ENCODE peak calls at places on chromosomes 12 and 14, in six cellular contexts. Q, O, F, C, G and H are unnamed samples.

GRCh38 chr14:36942522-36943245 is 229.7 kb downstream of the SLC25A21 start:
- DNase-seq in Q (peak), G (no peak), O (no peak), C (no peak), F (no peak), H (no peak)

GRCh38 chr12:91109148-91109564 is 2.1 kb downstream of the LUM start:
- DNase-seq in Q (peak), O (peak), C (no peak), F (peak), G (peak), H (peak)

GRCh38 chr12:48810817-48811453 is 7.4 kb upstream of the CACNB3 start:
- DNase-seq in O (no peak), F (no peak), G (no peak), Q (peak), C (no peak), H (peak)

GRCh38 chr14:22390824-22391461 is 198.1 kb downstream of the DAD1 start:
- DNase-seq in G (no peak), O (no peak), C (no peak), F (no peak), Q (no peak), H (no peak)

GRCh38 chr12:9319044-9319841 is 111.0 kb upstream of the PZP start:
- DNase-seq in G (no peak), C (no peak), Q (no peak), O (no peak), F (no peak), H (no peak)

GRCh38 chr12:68559246-68559645 is 51.5 kb upstream of the RAP1B start:
- DNase-seq in C (no peak), Q (peak), F (no peak), O (no peak), G (no peak), H (no peak)

GRCh38 chr12:110102255-110102654 is 21.9 kb upstream of the IFT81 start:
- DNase-seq in C (no peak), F (peak), O (no peak), G (no peak), Q (peak), H (no peak)

GRCh38 chr14:50750323-50750722 is 80.6 kb downstream of the NIN start:
- DNase-seq in F (no peak), C (no peak), O (no peak), Q (no peak), G (no peak), H (no peak)

GRCh38 chr14:54979039-54979438 is 47.9 kb downstream of the WDHD1 start:
- DNase-seq in Q (no peak), G (no peak), F (no peak), C (no peak), O (no peak), H (no peak)

GRCh38 chr12:66538970-66539369 is 139.9 kb downstream of the GRIP1 start:
- DNase-seq in G (no peak), Q (no peak), F (peak), C (no peak), O (no peak), H (no peak)

GRCh38 chr12:93742086-93742934 is 65.1 kb downstream of the CRADD start:
- DNase-seq in G (peak), F (peak), C (no peak), O (peak), Q (peak), H (peak)

GRCh38 chr14:55482936-55483605 is 42.7 kb upstream of the TBPL2 start:
- DNase-seq in C (no peak), F (no peak), O (no peak), Q (no peak), G (no peak), H (no peak)

GRCh38 chr12:124289634-124290600 is 5.0 kb upstream of the RFLNA start:
- DNase-seq in F (no peak), Q (peak), C (no peak), G (no peak), O (no peak), H (no peak)

GRCh38 chr12:111780615-111781014 is 13.9 kb downstream of the ALDH2 start:
- DNase-seq in G (peak), C (no peak), O (no peak), Q (no peak), F (no peak), H (no peak)

GRCh38 chr12:111775205-111776193 is 8.8 kb downstream of the ALDH2 start:
- DNase-seq in F (no peak), Q (peak), G (peak), C (no peak), O (peak), H (peak)

GRCh38 chr12:111780166-111780565 is 13.4 kb downstream of the ALDH2 start:
- DNase-seq in C (no peak), F (no peak), Q (no peak), G (peak), O (no peak), H (no peak)

GRCh38 chr12:111776836-111777344 is 10.2 kb downstream of the ALDH2 start:
- DNase-seq in Q (peak), O (no peak), F (no peak), G (no peak), C (no peak), H (no peak)

DNA sequence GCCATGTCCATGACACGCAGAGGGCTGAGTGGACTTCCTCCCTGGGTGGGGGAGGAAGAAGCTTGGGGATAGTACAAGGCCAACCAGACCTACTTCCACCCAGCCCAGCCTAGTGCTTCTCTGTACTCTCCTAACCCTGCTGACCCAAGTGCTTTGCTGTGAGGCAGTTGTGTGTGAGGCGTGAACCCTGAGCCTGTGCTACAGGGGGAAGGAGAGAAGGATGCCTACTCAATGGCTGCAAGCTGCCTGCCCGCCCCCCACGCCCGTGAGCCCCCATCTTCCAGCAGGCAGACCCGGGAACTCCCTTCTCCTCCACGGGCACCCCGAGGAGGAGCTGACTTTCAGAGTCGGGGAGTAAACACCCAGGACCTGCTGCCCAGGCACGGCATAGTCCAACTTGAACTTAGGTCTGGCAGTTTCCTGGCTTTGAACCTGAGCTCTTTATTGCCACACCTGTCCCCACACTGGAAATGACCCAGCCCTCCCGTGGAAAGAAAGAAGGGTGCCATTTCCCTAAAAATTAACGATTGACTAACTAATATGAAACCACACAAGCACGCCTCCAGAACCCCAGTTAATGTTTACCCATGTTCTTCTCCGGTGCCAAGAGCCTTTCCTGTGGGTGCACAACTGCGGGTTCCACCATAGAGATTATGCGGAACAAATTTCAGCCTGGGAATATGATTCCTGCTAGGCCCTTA is 10.8 kb downstream of the ALDH2 start:
- DNase-seq in Q (no peak), G (peak), C (no peak), O (peak), F (no peak), H (no peak)
- H3K4me3 ChIP-seq in Q (no peak), G (no peak), C (no peak), O (no peak), F (no peak), H (no peak)

DNA sequence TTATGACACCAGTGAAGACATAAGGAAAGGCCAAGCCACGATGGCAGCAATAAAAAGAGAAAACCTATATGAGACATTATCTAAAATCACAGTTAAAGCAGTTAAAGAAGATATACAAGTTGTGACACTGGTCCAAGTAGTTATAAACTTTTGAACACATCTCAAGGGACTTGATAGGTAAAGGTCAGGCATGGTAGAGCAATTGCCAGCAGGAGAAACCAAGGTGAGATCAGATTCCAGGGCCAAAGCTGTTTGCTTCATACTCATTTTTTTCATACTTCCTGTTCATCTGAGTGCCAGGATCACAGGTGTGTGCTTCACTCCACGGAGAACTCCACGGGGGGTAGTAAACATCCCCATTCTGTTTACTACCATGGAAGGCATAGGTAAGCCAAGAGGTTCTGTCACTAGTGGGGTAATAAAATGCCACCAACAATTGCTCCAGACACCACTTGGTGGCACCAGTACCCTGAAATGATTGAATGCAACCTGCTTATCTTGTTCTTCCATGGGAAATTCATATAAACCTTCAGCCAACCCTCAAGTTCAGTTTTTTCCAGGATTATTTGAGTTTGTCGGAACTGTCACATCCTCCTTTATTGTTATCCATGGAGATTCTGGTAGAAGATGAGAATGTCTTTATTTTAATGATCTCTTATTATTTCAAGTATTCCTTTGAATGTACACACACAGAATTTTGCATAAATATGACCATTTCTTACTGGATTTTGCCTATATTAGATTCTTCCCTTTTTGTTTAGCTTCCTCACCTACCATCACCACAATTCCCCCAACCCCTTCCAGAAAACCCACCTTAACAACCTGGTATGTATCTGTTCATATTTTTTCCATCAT is 59.2 kb upstream of the TSPAN8 start:
- DNase-seq in G (no peak), Q (peak), C (no peak), F (no peak), O (no peak), H (no peak)
- TF ChIP-seq CTCF in G (peak), Q (peak), C (no peak), F (no peak), O (peak), H (no peak)

GRCh38 chr12:77996670-77997069 is 166.0 kb downstream of the NAV3 start:
- DNase-seq in O (no peak), G (no peak), F (no peak), C (no peak), Q (no peak), H (no peak)

GRCh38 chr12:77995436-77996167 is 164.9 kb downstream of the NAV3 start:
- DNase-seq in G (no peak), F (no peak), O (no peak), Q (peak), C (no peak), H (no peak)

GRCh38 chr12:77998236-77998786 is 167.6 kb downstream of the NAV3 start:
- DNase-seq in O (no peak), F (no peak), Q (no peak), C (no peak), G (no peak), H (no peak)

GRCh38 chr12:78002878-78003277 is 172.2 kb downstream of the NAV3 start:
- DNase-seq in Q (peak), F (no peak), O (no peak), C (no peak), G (no peak), H (no peak)

DNA sequence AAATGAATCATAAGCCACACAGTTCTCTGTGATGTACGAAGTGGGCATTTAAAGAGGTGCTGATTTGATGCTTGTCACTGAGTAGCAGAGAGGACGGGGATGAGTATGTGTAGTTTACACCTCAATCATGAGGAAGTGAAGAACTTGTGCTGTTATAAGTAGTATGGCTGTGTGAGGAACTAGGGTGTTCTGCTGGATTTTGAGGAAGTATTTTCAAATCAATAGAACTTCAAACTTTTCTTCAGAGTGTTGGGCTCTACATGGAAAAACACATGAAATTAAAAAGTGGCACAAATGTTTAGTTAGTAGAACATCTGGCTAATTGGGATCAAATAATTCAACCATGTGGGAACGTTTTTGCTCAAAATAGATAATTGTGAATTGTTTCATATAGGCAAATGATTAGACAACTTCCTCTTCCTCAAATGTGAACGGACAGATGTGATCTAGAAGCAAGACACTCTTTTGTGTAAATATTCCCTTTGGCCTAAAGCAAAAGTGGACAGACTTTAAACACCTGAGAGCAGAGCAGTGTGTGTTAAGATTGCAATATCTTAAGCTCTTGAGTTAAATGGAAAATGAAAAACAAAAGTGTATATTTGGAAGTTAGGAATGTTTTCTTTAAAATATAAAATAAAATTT is 168.5 kb downstream of the NAV3 start:
- DNase-seq in G (no peak), C (no peak), Q (no peak), O (no peak), F (no peak), H (no peak)
- H3K4me3 ChIP-seq in G (no peak), C (no peak), Q (no peak), O (no peak), F (no peak), H (no peak)

DNA sequence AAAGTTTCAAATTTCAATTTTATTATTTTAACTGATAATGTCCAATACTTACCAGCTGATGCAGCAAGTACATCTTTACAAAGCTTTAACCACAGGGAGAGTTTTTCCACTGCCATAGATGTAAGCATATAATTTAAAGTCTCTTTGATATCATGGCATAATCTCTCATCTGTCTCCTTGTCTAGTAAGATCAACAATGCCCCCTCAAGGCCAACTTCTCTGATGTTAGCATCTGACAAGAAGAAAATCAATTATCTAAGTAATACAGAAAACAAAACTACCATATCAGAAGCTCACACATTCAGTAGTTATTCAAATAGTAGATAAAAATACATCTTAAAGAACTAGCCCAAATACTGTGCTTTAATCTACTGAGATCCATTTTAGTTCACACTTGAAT is 94.2 kb downstream of the HEATR5A start:
- DNase-seq in F (no peak), C (no peak), G (no peak), O (no peak), Q (peak), H (peak)
- TF ChIP-seq CTCF in F (no peak), C (no peak), G (no peak), O (no peak), Q (peak), H (no peak)

GRCh38 chr14:99732436-99733220 is 48.5 kb downstream of the CYP46A1 start:
- DNase-seq in Q (no peak), F (no peak), O (peak), C (no peak), G (no peak), H (no peak)

GRCh38 chr14:99731536-99732435 is 47.7 kb downstream of the CYP46A1 start:
- DNase-seq in F (no peak), O (peak), C (no peak), G (peak), Q (no peak), H (no peak)

GRCh38 chr14:99728981-99729451 is 44.9 kb downstream of the CYP46A1 start:
- DNase-seq in O (peak), Q (no peak), F (no peak), C (no peak), G (peak), H (no peak)

GRCh38 chr14:99729991-99730875 is 46.1 kb downstream of the CYP46A1 start:
- DNase-seq in O (peak), G (peak), F (no peak), Q (peak), C (no peak), H (no peak)

DNA sequence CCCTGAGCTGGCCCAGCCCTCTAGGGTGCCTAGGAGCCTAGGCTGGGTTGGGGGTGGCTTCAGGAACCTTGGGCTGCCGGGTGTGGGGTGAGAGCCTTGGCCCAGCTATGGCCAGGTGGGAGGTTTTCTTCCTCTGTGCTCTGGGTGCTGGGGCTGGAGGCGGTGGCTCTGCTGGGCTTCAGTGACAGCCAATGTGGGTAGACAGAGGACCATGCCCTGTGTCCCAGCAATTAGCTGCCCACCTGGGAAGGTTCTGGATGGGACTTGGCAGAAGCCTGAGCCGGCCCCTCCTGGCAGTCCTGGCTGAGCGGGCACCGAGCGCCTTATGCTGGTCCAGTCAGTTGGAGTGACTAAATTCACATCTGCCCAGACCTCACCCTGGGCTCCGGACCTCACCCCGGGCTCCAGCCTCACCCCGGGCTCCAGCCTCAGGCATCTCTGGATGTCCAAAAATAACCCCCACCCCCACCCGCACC is 46.8 kb downstream of the CYP46A1 start:
- DNase-seq in O (peak), F (no peak), C (no peak), G (peak), Q (no peak), H (no peak)
- H3K4me3 ChIP-seq in O (no peak), F (peak), C (no peak), G (no peak), Q (no peak), H (no peak)

GRCh38 chr14:103428732-103429556 is 43.7 kb downstream of the MARK3 start:
- DNase-seq in G (no peak), O (no peak), C (no peak), F (no peak), Q (no peak), H (no peak)

GRCh38 chr14:103418508-103418818 is 33.2 kb downstream of the MARK3 start:
- DNase-seq in Q (peak), O (no peak), F (no peak), C (no peak), G (no peak), H (no peak)

GRCh38 chr14:103427485-103428443 is 42.5 kb downstream of the MARK3 start:
- DNase-seq in G (no peak), O (no peak), C (no peak), F (peak), Q (peak), H (peak)

GRCh38 chr14:103422981-103423600 is 37.9 kb downstream of the MARK3 start:
- DNase-seq in C (no peak), Q (peak), F (no peak), O (no peak), G (no peak), H (no peak)
- TF ChIP-seq CTCF in C (no peak), Q (no peak), F (no peak), O (no peak), G (no peak), H (peak)

GRCh38 chr14:101567252-101567651 is 6.0 kb downstream of the DIO3 start:
- DNase-seq in F (no peak), C (no peak), O (no peak), G (peak), Q (no peak), H (no peak)

GRCh38 chr14:101563352-101563653 is 2.0 kb downstream of the DIO3 start:
- DNase-seq in O (no peak), Q (no peak), C (no peak), F (no peak), G (no peak), H (no peak)

GRCh38 chr14:101563654-101564443 is 2.6 kb downstream of the DIO3 start:
- DNase-seq in O (no peak), C (no peak), Q (no peak), F (no peak), G (peak), H (no peak)

GRCh38 chr14:101564444-101564776 is 3.1 kb downstream of the DIO3 start:
- DNase-seq in Q (no peak), C (no peak), G (peak), O (no peak), F (no peak), H (no peak)

DNA sequence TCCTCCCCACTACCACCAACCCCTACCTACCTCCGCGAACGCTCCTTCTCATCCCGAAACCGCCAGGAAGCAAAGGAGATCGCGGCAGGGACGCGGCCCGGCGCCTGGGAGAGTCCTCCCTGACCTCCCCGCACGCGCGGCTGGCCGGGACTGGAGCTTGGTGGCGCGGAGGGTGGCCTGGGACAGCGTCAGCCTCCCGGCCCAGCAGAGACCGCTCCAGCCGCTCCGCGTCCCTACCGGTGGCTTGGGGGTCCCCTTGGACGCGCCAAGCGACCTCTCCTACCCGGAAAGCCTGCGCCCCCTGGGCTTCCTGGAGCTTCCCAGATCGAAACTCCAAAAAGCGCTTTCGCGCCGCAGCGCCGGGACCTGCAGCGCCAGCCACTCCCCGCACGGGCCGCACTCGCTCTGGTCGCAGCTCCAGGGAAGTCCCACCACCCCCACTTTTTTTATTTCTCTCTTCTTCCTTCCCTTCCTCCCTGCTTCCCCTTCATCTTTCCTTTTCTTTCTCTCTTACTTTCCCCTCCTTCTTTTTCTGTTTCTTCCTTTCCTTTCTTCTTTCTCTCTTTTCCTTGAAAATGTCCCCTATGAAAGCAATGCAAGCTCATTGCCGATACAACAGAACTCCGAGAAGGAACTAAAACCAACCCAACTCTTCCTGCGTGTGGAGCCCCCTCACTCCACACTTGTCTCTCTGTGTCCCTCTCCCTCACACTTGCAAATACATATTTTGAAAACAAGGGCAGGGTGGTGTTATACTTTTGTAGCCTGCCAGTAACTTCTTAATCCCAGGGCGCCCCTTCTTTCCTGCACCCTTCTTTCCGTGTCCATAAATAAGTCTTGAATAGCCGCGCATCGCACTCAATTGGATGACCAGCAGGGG is 3.8 kb downstream of the DIO3 start:
- DNase-seq in F (no peak), G (peak), Q (no peak), O (no peak), C (no peak), H (no peak)
- H3K4me3 ChIP-seq in F (peak), G (no peak), Q (no peak), O (peak), C (no peak), H (no peak)

GRCh38 chr14:61280526-61281185 is 482 bp downstream of the TMEM30B start:
- DNase-seq in F (no peak), G (peak), Q (no peak), C (no peak), O (peak), H (no peak)
- TF ChIP-seq CTCF in F (peak), G (peak), Q (no peak), C (peak), O (peak), H (peak)